ENCODE peak calls at places on chromosome 17, in six cellular contexts. P is stimulated activated CD4-positive, alpha-beta T cell treated with anti-CD3 and anti-CD28 coated beads, Interleukin-15, amount 100 ng/mL, for 1 hour; D is NCI-H748 treated with DMSO at 0.1 percent for 48 hours; Y is activated T-helper 2 cell treated with anti-CD3 and anti-CD28 coated beads, Interferon-gamma antibody, Interleukin-2, Interleukin-4, amounts not matched to agents 10 μg/mL and 5 μg/mL and 100 μg/mL, durations not matched to agents 14 hours and 24 hours and 36 hours; I is A172; T is body of pancreas. Q is an unnamed sample.

GRCh38 chr17:34173221-34173620 is 81.9 kb upstream of the CCL2 start:
- DNase-seq in Y (no peak), P (no peak), T (no peak), D (no peak), I (no peak), Q (no peak)

GRCh38 chr17:40121191-40121885 is 433 bp upstream of the MSL1 start:
- DNase-seq in I (peak), P (no peak), D (peak), T (peak), Y (no peak), Q (peak)

GRCh38 chr17:70622382-70623260 is 453.3 kb downstream of the KCNJ2 start:
- DNase-seq in D (peak), I (peak), T (peak), Y (no peak), P (no peak), Q (peak)

GRCh38 chr17:7029659-7030058 is 6.2 kb upstream of the SLC16A13 start:
- DNase-seq in Y (peak), T (no peak), D (no peak), P (no peak), I (no peak), Q (no peak)

GRCh38 chr17:43477832-43478634 is 5.7 kb upstream of the DHX8 start:
- DNase-seq in D (no peak), T (no peak), I (no peak), P (no peak), Y (no peak), Q (no peak)

GRCh38 chr17:66964930-66965800 is 658 bp downstream of the CACNG4 start:
- DNase-seq in Y (no peak), T (peak), I (peak), P (no peak), D (peak), Q (no peak)

GRCh38 chr17:42112552-42113176 is at the start of gene DHX58:
- DNase-seq in I (peak), D (no peak), T (peak), P (peak), Y (peak), Q (peak)

GRCh38 chr17:81683208-81683583 is 401 bp downstream of the ARL16 start:
- DNase-seq in T (peak), D (no peak), Y (no peak), P (no peak), I (no peak), Q (no peak)

GRCh38 chr17:2215616-2216364 is 87.8 kb downstream of the SMG6 start:
- DNase-seq in D (no peak), Y (peak), I (peak), P (peak), T (peak), Q (no peak)

GRCh38 chr17:36148559-36149295 is 27.7 kb downstream of the TBC1D3B start:
- DNase-seq in Y (peak), I (peak), D (peak), T (peak), P (peak), Q (peak)

GRCh38 chr17:37527249-37527851 is 37.7 kb downstream of the DUSP14 start:
- DNase-seq in T (peak), D (peak), I (peak), Y (no peak), P (no peak), Q (peak)

GRCh38 chr17:19723967-19724366 is 7.6 kb upstream of the SLC47A2 start:
- DNase-seq in Y (no peak), P (no peak), I (no peak), D (no peak), T (no peak), Q (no peak)

GRCh38 chr17:63370696-63371095 is 75.4 kb downstream of the CYB561 start:
- DNase-seq in Y (no peak), P (no peak), I (no peak), T (no peak), D (no peak), Q (no peak)

GRCh38 chr17:44362964-44363612 is 565 bp downstream of the FAM171A2 start:
- DNase-seq in Y (no peak), P (no peak), D (no peak), I (no peak), T (no peak), Q (no peak)

GRCh38 chr17:73888875-73889274 is 244.6 kb upstream of the SDK2 start:
- DNase-seq in D (no peak), P (no peak), I (no peak), T (peak), Y (no peak), Q (no peak)

GRCh38 chr17:20035501-20035900 is 26.3 kb downstream of the SPECC1 start:
- DNase-seq in Y (no peak), T (no peak), I (no peak), P (no peak), D (no peak), Q (no peak)

GRCh38 chr17:62995377-62995885 is 29.4 kb downstream of the TANC2 start:
- DNase-seq in I (peak), T (peak), Y (no peak), P (no peak), D (no peak), Q (peak)

GRCh38 chr17:56262854-56263253 is 109.6 kb downstream of the ANKFN1 start:
- DNase-seq in T (no peak), Y (no peak), D (no peak), P (no peak), I (no peak), Q (no peak)

Q was measured in NCI-H526 treated with DMSO at 0.1 percent for 48 hours.